ENCODE peak calls at places on chromosomes 5 and 9, in five cellular contexts. C, F, B, Z and J are unnamed samples. For H3K27me3, the result is how much of the 10 kb centered on the place peaks cover.

GRCh38 chr5:112418412-112419049 is 546 bp downstream of the EPB41L4A start:
- DNase-seq in Z (no peak), F (no peak), B (peak), C (no peak), J (no peak)

GRCh38 chr9:135136481-135136880 is 49.0 kb downstream of the OLFM1 start:
- DNase-seq in B (no peak), F (no peak), Z (no peak), C (no peak), J (no peak)

GRCh38 chr9:124145903-124146575 is 111.7 kb upstream of the NEK6 start:
- DNase-seq in F (no peak), C (no peak), Z (no peak), B (peak), J (no peak)

GRCh38 chr5:42992035-42992570 is 48.0 kb downstream of the ANXA2R start:
- DNase-seq in C (peak), Z (peak), F (peak), B (peak), J (peak)

GRCh38 chr9:126020836-126021235 is 273.7 kb downstream of the PBX3 start:
- DNase-seq in B (no peak), Z (no peak), F (no peak), C (peak), J (no peak)

GRCh38 chr5:139393497-139394122 is 1.3 kb downstream of the PROB1 start:
- DNase-seq in Z (no peak), C (no peak), F (no peak), B (no peak), J (no peak)

GRCh38 chr5:69331528-69332445 is 814 bp downstream of the CCDC125 start:
- DNase-seq in Z (peak), C (no peak), F (no peak), B (no peak), J (peak)

GRCh38 chr5:112063878-112064615 is 307.1 kb upstream of the NREP start:
- DNase-seq in Z (no peak), F (no peak), C (no peak), B (no peak), J (no peak)

GRCh38 chr9:16335788-16336580 is 534.5 kb downstream of the BNC2 start:
- DNase-seq in B (peak), C (peak), F (peak), Z (peak), J (no peak)

GRCh38 chr9:16705121-16705604 is 165.3 kb downstream of the BNC2 start:
- DNase-seq in B (peak), F (peak), Z (peak), C (peak), J (no peak)

GRCh38 chr9:20988916-20989315 is 42.5 kb downstream of the HACD4 start:
- DNase-seq in C (no peak), Z (no peak), F (no peak), B (peak), J (no peak)

GRCh38 chr5:83025690-83026472 is 51.3 kb downstream of the TMEM167A start:
- DNase-seq in F (peak), C (no peak), B (no peak), Z (no peak), J (no peak)

GRCh38 chr9:135732569-135733257 is 30.7 kb downstream of the KCNT1 start:
- DNase-seq in B (no peak), F (no peak), Z (no peak), C (no peak), J (no peak)

GRCh38 chr9:14343236-14343947 is 29.5 kb upstream of the NFIB start:
- DNase-seq in F (no peak), Z (no peak), C (no peak), B (no peak), J (no peak)

GRCh38 chr5:146805099-146805498 is 73.5 kb downstream of the PPP2R2B start:
- DNase-seq in B (no peak), Z (peak), C (no peak), F (no peak), J (no peak)

GRCh38 chr5:18236386-18236785 is 602.1 kb downstream of the TAF11L14 start:
- DNase-seq in Z (no peak), B (no peak), F (no peak), C (no peak), J (no peak)

GRCh38 chr9:37974506-37975173 is 70.7 kb upstream of the SLC25A51 start:
- DNase-seq in B (peak), F (peak), Z (peak), C (no peak), J (no peak)

GRCh38 chr9:136950656-136951030 is 1.4 kb upstream of the LCN12 start:
- DNase-seq in F (peak), C (no peak), Z (no peak), B (no peak), J (no peak)

GRCh38 chr5:176743136-176743827 is 67.1 kb upstream of the UNC5A start:
- DNase-seq in Z (peak), B (no peak), F (no peak), C (no peak), J (no peak)

GRCh38 chr9:136690841-136691261 is 3.6 kb upstream of the AGPAT2 start:
- DNase-seq in F (no peak), Z (no peak), B (no peak), C (peak), J (no peak)

GRCh38 chr5:32283539-32284377 is 29.0 kb downstream of the MTMR12 start:
- DNase-seq in C (no peak), F (peak), Z (no peak), B (no peak), J (no peak)

GRCh38 chr9:123761905-123762605 is 167.9 kb downstream of the DENND1A start:
- DNase-seq in F (no peak), Z (no peak), B (no peak), C (no peak), J (peak)

GRCh38 chr9:94011134-94011533 is 56.0 kb upstream of the BARX1 start:
- DNase-seq in F (peak), C (no peak), B (peak), Z (no peak), J (no peak)

GRCh38 chr9:4021621-4022213 is 278.2 kb downstream of the GLIS3 start:
- DNase-seq in Z (no peak), B (no peak), F (no peak), C (no peak), J (no peak)

GRCh38 chr5:99019812-99020697 is 91.2 kb upstream of the CHD1 start:
- DNase-seq in B (peak), Z (peak), F (no peak), C (no peak), J (no peak)

GRCh38 chr9:11233693-11234092 is 620.9 kb upstream of the PTPRD start:
- DNase-seq in C (no peak), Z (no peak), B (no peak), F (no peak), J (no peak)

GRCh38 chr9:108634669-108635462 is 220.9 kb downstream of the ACTL7B start:
- DNase-seq in C (no peak), B (no peak), F (no peak), Z (no peak), J (no peak)

GRCh38 chr5:139644001-139644456 is 4.1 kb upstream of the CXXC5 start:
- DNase-seq in B (no peak), Z (no peak), C (peak), F (peak), J (no peak)

GRCh38 chr5:39226100-39226451 is 6.7 kb upstream of the FYB1 start:
- DNase-seq in C (no peak), B (no peak), Z (no peak), F (no peak), J (no peak)

GRCh38 chr5:134079748-134080581 is 34.5 kb upstream of the TCF7 start:
- DNase-seq in Z (no peak), F (no peak), B (no peak), C (no peak), J (no peak)

GRCh38 chr5:59799668-59800374 is 93.7 kb downstream of the PDE4D start:
- DNase-seq in Z (peak), F (no peak), C (no peak), B (peak), J (peak)

GRCh38 chr9:107786561-107786960 is 297.0 kb upstream of the KLF4 start:
- DNase-seq in C (no peak), Z (no peak), B (peak), F (no peak), J (no peak)

GRCh38 chr9:89988458-89988857 is 383.6 kb downstream of the GADD45G start:
- DNase-seq in F (no peak), B (no peak), Z (no peak), C (no peak), J (no peak)

GRCh38 chr5:146068977-146069779 is 36.2 kb downstream of the PLAC8L1 start:
- DNase-seq in Z (no peak), B (no peak), F (no peak), C (no peak), J (no peak)

GRCh38 chr9:91758491-91758981 is 191.5 kb downstream of the ROR2 start:
- DNase-seq in Z (peak), B (peak), C (no peak), F (peak), J (peak)

GRCh38 chr5:115543931-115544370 is 624 bp downstream of the FEM1C start:
- DNase-seq in F (peak), Z (peak), C (peak), B (peak), J (peak)

GRCh38 chr9:71121275-71122168 is at the start of gene TRPM3:
- DNase-seq in F (no peak), Z (peak), B (no peak), C (no peak), J (no peak)

DNA sequence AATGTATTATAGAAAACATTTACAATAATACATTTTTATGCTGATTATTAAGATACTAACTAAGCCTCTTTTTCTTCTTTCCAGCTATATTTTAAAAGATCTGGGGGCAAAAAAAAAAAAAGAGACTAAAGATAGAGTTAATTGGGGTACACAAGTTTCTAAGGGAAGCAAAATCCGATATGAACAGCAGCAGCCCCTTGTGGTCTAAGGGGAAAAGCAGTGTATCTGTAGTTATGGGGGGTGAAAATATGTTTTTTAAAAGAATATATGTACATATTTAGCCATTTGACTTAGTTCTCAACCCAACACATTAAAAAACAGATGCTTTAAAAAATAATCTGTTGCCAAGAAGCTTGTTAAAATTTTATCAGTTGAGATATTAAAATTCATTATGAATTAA is 134.3 kb upstream of the POU5F2 start:
- DNase-seq in B (no peak), F (no peak), Z (no peak), C (no peak), J (no peak)
- TF ChIP-seq CTCF in B (no peak), F (no peak), Z (no peak), C (no peak), J (peak)

DNA sequence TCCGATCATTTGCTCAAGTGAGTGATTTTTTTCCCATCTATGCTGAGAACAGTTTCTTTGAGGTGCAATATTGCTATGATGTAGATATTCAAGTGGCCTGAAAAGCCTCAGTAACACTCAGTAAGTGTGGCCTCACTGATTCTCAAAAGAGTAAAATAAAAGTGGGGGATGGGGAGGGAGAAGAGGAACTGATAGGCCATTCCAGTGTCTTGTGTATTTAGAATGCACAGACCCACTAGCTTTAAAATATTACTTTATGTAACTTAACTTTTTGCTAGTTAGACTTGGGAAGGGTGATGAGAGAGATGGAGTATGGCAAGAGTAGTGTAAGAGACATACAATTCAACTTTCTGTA is 79.5 kb upstream of the ZNF608 start:
- DNase-seq in B (no peak), C (no peak), Z (no peak), F (no peak), J (no peak)
- H3K27me3 ChIP-seq in B (under half), C (under half), Z (under half), F (under half), J (under half)

GRCh38 chr5:67164856-67165523 is 31.6 kb downstream of the CD180 start:
- DNase-seq in C (no peak), B (no peak), Z (no peak), F (no peak), J (no peak)

GRCh38 chr5:67163231-67163756 is 33.3 kb downstream of the CD180 start:
- DNase-seq in C (peak), B (no peak), Z (no peak), F (no peak), J (no peak)

GRCh38 chr5:67161767-67162166 is 34.8 kb downstream of the CD180 start:
- DNase-seq in F (no peak), B (no peak), Z (no peak), C (no peak), J (no peak)

GRCh38 chr5:67165524-67166459 is 30.8 kb downstream of the CD180 start:
- DNase-seq in B (peak), C (peak), Z (peak), F (peak), J (no peak)

GRCh38 chr5:67163863-67164595 is 32.6 kb downstream of the CD180 start:
- DNase-seq in C (peak), Z (no peak), B (no peak), F (no peak), J (no peak)
- TF ChIP-seq CTCF in C (no peak), Z (no peak), B (no peak), F (no peak), J (no peak)

GRCh38 chr9:130670644-130671043 is 6.2 kb downstream of the PRDM12 start:
- DNase-seq in Z (no peak), C (no peak), B (no peak), F (no peak), J (no peak)

GRCh38 chr9:130669965-130670364 is 5.6 kb downstream of the PRDM12 start:
- DNase-seq in Z (no peak), C (no peak), F (no peak), B (no peak), J (no peak)

GRCh38 chr9:130667117-130667430 is 2.7 kb downstream of the PRDM12 start:
- DNase-seq in F (no peak), C (no peak), Z (no peak), B (no peak), J (no peak)

GRCh38 chr9:130668196-130668595 is 3.8 kb downstream of the PRDM12 start:
- DNase-seq in B (no peak), F (no peak), C (no peak), Z (no peak), J (no peak)

GRCh38 chr9:130668694-130669093 is 4.3 kb downstream of the PRDM12 start:
- DNase-seq in F (no peak), Z (no peak), B (no peak), C (no peak), J (no peak)
- H3K27me3 ChIP-seq in F (under half), Z (under half), B (under half), C (under half), J (under half)

DNA sequence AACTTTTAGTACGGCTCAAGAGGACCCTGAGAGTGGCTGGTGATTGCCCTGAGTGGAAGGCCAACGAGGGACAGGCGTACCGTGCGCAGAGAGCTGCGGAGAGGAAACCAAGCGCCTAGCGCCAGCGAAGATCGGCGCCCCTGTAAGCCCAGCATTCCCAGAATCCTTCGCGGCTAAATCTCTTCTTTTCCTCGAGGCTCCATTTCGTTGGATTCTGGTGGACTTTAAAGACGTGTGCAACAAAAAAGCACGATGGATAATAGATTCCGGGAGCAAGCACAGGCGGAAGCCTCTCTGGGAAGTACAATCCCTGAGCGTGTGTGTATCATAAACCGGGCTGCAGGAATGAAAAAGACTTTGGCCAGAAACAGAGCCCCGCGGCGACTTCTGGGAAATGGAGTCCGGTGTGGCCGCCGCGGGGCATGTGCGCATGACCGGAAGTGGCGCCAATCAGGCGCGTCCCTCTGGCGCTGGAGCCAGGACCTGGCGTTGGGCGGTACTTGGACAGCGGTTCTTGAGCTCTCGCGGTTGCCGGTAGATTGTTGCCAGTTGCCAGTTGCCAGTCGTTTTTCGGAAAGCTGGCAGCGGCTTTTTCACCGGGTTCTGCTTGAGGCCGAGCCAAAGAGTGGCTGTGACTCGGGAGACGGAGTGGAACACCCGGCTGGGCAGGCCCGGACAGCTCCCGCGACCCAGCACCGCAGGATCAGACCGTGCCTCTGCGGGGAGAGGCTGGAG is at the start of gene ZNF79:
- DNase-seq in B (peak), C (peak), Z (peak), F (peak), J (peak)
- TF ChIP-seq CTCF in B (no peak), C (no peak), Z (no peak), F (no peak), J (no peak)

DNA sequence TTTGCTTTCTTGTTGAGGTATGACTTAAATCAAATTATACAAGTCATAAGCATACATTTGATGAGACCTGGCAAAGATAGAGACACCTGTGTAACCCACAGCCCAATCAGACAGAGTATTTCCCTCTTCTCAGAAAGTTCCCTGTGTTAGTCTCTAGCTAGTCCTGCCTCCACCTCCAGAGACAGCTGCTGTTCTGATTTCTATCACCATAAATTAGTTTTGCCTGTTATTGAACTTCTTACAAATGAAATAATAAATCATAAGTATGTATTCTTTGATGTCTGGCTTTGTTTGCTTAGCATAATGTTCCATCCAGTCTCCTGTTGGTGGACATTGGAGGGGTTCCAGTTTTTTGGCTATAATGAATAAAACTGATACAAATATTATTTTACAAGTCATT is 194.5 kb downstream of the ICE1 start:
- DNase-seq in C (no peak), Z (no peak), B (no peak), F (no peak), J (no peak)
- H3K27me3 ChIP-seq in C (under half), Z (under half), B (under half), F (under half), J (under half)